ENCODE peak calls at places on chromosomes 7 and 10, in eight cellular contexts. N is dermis microvascular lymphatic vessel endothelial cell; L is OCI-LY7; J is Calu3; X is activated CD4-positive, alpha-beta T cell treated with anti-CD3 and anti-CD28 coated beads, Interleukin-2, amount 10 ng/mL, durations not matched to agents 7 days and 5 days; A is AG09309; Z is T47D; K is fibroblast of gingiva. R is an unnamed sample.

GRCh38 chr10:43076876-43077420 is at the start of gene RET:
- DNase-seq in N (no peak), L (no peak), J (peak; percentile 31), X (peak; percentile 54), A (no peak), Z (peak; percentile 72), K (no peak), R (peak; percentile 54)

GRCh38 chr7:51262796-51263519 is 53.7 kb downstream of the COBL start:
- DNase-seq in N (no peak), L (no peak), J (no peak), X (no peak), A (no peak), Z (no peak), K (no peak), R (no peak)

GRCh38 chr10:70748801-70749573 is 36.2 kb downstream of the TBATA start:
- DNase-seq in N (no peak), L (no peak), J (no peak), X (no peak), A (no peak), Z (no peak), K (no peak), R (no peak)

GRCh38 chr7:97009753-97010732 is 4.7 kb downstream of the DLX6 start:
- DNase-seq in N (no peak), L (no peak), J (no peak), X (no peak), A (no peak), Z (no peak), K (no peak), R (no peak)

GRCh38 chr7:99930376-99930775 is 956 bp upstream of the GJC3 start:
- DNase-seq in N (no peak), L (no peak), J (no peak), X (no peak), A (no peak), Z (no peak), K (no peak), R (no peak)

GRCh38 chr7:44291733-44292395 is 33.5 kb downstream of the CAMK2B start:
- DNase-seq in N (no peak), L (no peak), J (peak; percentile 0), X (no peak), A (no peak), Z (no peak), K (no peak), R (no peak)

GRCh38 chr10:106836923-106837322 is 327.6 kb downstream of the SORCS1 start:
- DNase-seq in N (no peak), L (no peak), J (no peak), X (no peak), A (no peak), Z (no peak), K (no peak), R (no peak)

GRCh38 chr7:28608766-28609165 is 196.4 kb downstream of the CREB5 start:
- DNase-seq in N (no peak), L (no peak), J (no peak), X (no peak), A (no peak), Z (no peak), K (peak; percentile 21), R (no peak)

GRCh38 chr7:5780801-5781496 is 514 bp downstream of the RNF216 start:
- DNase-seq in N (no peak), L (peak; percentile 29), J (peak; percentile 55), X (peak; percentile 38), A (no peak), Z (peak; percentile 54), K (peak; percentile 54), R (peak; percentile 73)

GRCh38 chr7:148537435-148537834 is 53.1 kb upstream of the C7orf33 start:
- DNase-seq in N (no peak), L (no peak), J (no peak), X (no peak), A (no peak), Z (no peak), K (no peak), R (no peak)

GRCh38 chr10:75662715-75663114 is 231.3 kb downstream of the LRMDA start:
- DNase-seq in N (no peak), L (no peak), J (no peak), X (no peak), A (peak; percentile 44), Z (no peak), K (peak; percentile 72), R (no peak)

GRCh38 chr10:33129181-33129928 is 171.3 kb upstream of the ITGB1 start:
- DNase-seq in N (no peak), L (no peak), J (no peak), X (no peak), A (peak; percentile 97), Z (no peak), K (peak; percentile 98), R (no peak)

GRCh38 chr7:127732306-127732705 is 80.3 kb downstream of the SND1 start:
- DNase-seq in N (no peak), L (no peak), J (no peak), X (no peak), A (no peak), Z (no peak), K (no peak), R (no peak)

GRCh38 chr10:58754419-58755180 is 241.9 kb downstream of the BICC1 start:
- DNase-seq in N (no peak), L (no peak), J (no peak), X (no peak), A (no peak), Z (no peak), K (peak; percentile 61), R (peak; percentile 66)

GRCh38 chr7:83633516-83633915 is 15.4 kb downstream of the SEMA3E start:
- DNase-seq in N (no peak), L (no peak), J (no peak), X (no peak), A (no peak), Z (no peak), K (no peak), R (no peak)

GRCh38 chr10:76428541-76429330 is 997.3 kb downstream of the LRMDA start:
- DNase-seq in N (no peak), L (no peak), J (no peak), X (no peak), A (peak; percentile 80), Z (no peak), K (peak; percentile 89), R (no peak)

GRCh38 chr7:112156412-112156811 is 49.8 kb downstream of the DOCK4 start:
- DNase-seq in N (no peak), L (no peak), J (no peak), X (no peak), A (no peak), Z (no peak), K (no peak), R (no peak)

GRCh38 chr10:43683451-43684197 is 34.9 kb upstream of the ZNF32 start:
- DNase-seq in N (no peak), L (peak; percentile 39), J (peak; percentile 33), X (peak; percentile 26), A (no peak), Z (peak; percentile 60), K (no peak), R (no peak)

GRCh38 chr7:83166-83840 is 109.1 kb upstream of the FAM20C start:
- DNase-seq in N (no peak), L (no peak), J (no peak), X (no peak), A (no peak), Z (no peak), K (no peak), R (no peak)

GRCh38 chr7:84638339-84638697 is 443.7 kb upstream of the SEMA3A start:
- DNase-seq in N (no peak), L (no peak), J (no peak), X (no peak), A (no peak), Z (no peak), K (no peak), R (no peak)

GRCh38 chr7:157415486-157415885 is 78.7 kb downstream of the DNAJB6 start:
- DNase-seq in N (no peak), L (no peak), J (no peak), X (no peak), A (no peak), Z (no peak), K (no peak), R (no peak)

GRCh38 chr10:97531401-97531985 is 32.8 kb downstream of the UBTD1 start:
- DNase-seq in N (no peak), L (no peak), J (no peak), X (no peak), A (no peak), Z (no peak), K (no peak), R (no peak)

GRCh38 chr7:43522406-43523156 is 60.3 kb upstream of the STK17A start:
- DNase-seq in N (no peak), L (no peak), J (no peak), X (no peak), A (peak; percentile 37), Z (peak; percentile 70), K (peak; percentile 27), R (no peak)

GRCh38 chr10:132130286-132131265 is 56.2 kb upstream of the DPYSL4 start:
- DNase-seq in N (no peak), L (no peak), J (no peak), X (no peak), A (no peak), Z (no peak), K (no peak), R (peak; percentile 40)

GRCh38 chr10:12566161-12567115 is 217.1 kb downstream of the CAMK1D start:
- DNase-seq in N (no peak), L (no peak), J (no peak), X (no peak), A (peak; percentile 14), Z (no peak), K (peak; percentile 74), R (no peak)

GRCh38 chr7:92747041-92747835 is 89.1 kb downstream of the CDK6 start:
- DNase-seq in N (no peak), L (no peak), J (no peak), X (no peak), A (no peak), Z (no peak), K (no peak), R (no peak)

GRCh38 chr10:99799613-99800012 is 17.2 kb downstream of the ABCC2 start:
- DNase-seq in N (no peak), L (peak; percentile 8), J (no peak), X (no peak), A (no peak), Z (no peak), K (no peak), R (no peak)

GRCh38 chr10:95355241-95355779 is 64.5 kb upstream of the PDLIM1 start:
- DNase-seq in N (peak; percentile 74), L (no peak), J (no peak), X (no peak), A (no peak), Z (no peak), K (no peak), R (no peak)

GRCh38 chr7:2520808-2521146 is 1.2 kb downstream of the LFNG start:
- DNase-seq in N (no peak), L (no peak), J (peak; percentile 41), X (peak; percentile 31), A (no peak), Z (no peak), K (no peak), R (no peak)

GRCh38 chr10:31262672-31263071 is 56.3 kb upstream of the ZEB1 start:
- DNase-seq in N (no peak), L (no peak), J (no peak), X (no peak), A (peak; percentile 55), Z (no peak), K (peak; percentile 92), R (no peak)

GRCh38 chr7:29866490-29866930 is 60.2 kb downstream of the WIPF3 start:
- DNase-seq in N (no peak), L (no peak), J (no peak), X (no peak), A (no peak), Z (no peak), K (peak; percentile 25), R (no peak)

GRCh38 chr7:126700807-126701604 is 551.7 kb downstream of the GRM8 start:
- DNase-seq in N (peak; percentile 91), L (no peak), J (peak; percentile 82), X (peak; percentile 59), A (peak; percentile 59), Z (no peak), K (peak; percentile 29), R (no peak)

GRCh38 chr7:150415161-150416160 is 35.0 kb upstream of the GIMAP8 start:
- DNase-seq in N (no peak), L (no peak), J (no peak), X (no peak), A (no peak), Z (no peak), K (no peak), R (peak; percentile 45)

GRCh38 chr7:148242271-148242801 is 348.2 kb upstream of the C7orf33 start:
- DNase-seq in N (peak; percentile 5), L (peak; percentile 37), J (peak; percentile 35), X (peak; percentile 10), A (no peak), Z (peak; percentile 78), K (peak; percentile 10), R (no peak)